ENCODE peak calls at places on chromosomes 4 and X, in four cellular contexts. One of them, this sample, is unnamed.

GRCh38 chrX:12685541-12685940 is 105.7 kb upstream of the PRPS2 start:
- DNase-seq in NT2/D1: no peak
- DNase-seq in H1: no peak
- DNase-seq in K562: no peak
- DNase-seq in this sample: no peak

GRCh38 chr4:185534850-185535761 is at the start of gene PDLIM3:
- DNase-seq in K562: peak; percentile 70
- DNase-seq in H1: peak; percentile 79
- DNase-seq in NT2/D1: peak; percentile 5
- DNase-seq in this sample: peak; percentile 27

GRCh38 chr4:111510535-111510934 is 634.7 kb upstream of the FAM241A start:
- DNase-seq in NT2/D1: no peak
- DNase-seq in H1: no peak
- DNase-seq in K562: no peak
- DNase-seq in this sample: no peak

GRCh38 chr4:76622126-76622525 is 187.1 kb downstream of the SHROOM3 start:
- DNase-seq in K562: no peak
- DNase-seq in H1: no peak
- DNase-seq in NT2/D1: no peak
- DNase-seq in this sample: no peak

GRCh38 chr4:178672512-178672911 is 1230.3 kb upstream of the AGA start:
- DNase-seq in K562: no peak
- DNase-seq in H1: no peak
- DNase-seq in NT2/D1: no peak
- DNase-seq in this sample: no peak

GRCh38 chr4:26325191-26325590 is 4.4 kb downstream of the RBPJ start:
- DNase-seq in NT2/D1: no peak
- DNase-seq in H1: no peak
- DNase-seq in K562: no peak
- DNase-seq in this sample: peak; percentile 42

GRCh38 chrX:107324493-107325310 is 118.3 kb downstream of the DNAAF6 start:
- DNase-seq in H1: peak; percentile 84
- DNase-seq in K562: peak; percentile 9
- DNase-seq in NT2/D1: peak; percentile 48
- DNase-seq in this sample: no peak

GRCh38 chrX:44842555-44843317 is 1.1 kb upstream of the DUSP21 start:
- DNase-seq in H1: no peak
- DNase-seq in NT2/D1: no peak
- DNase-seq in K562: no peak
- DNase-seq in this sample: peak; percentile 5

GRCh38 chr4:103050736-103051436 is 25.7 kb downstream of the SLC9B2 start:
- DNase-seq in NT2/D1: no peak
- DNase-seq in K562: no peak
- DNase-seq in H1: no peak
- DNase-seq in this sample: no peak

GRCh38 chrX:38112566-38112965 is 106.2 kb downstream of the SYTL5 start:
- DNase-seq in H1: no peak
- DNase-seq in NT2/D1: no peak
- DNase-seq in K562: no peak
- DNase-seq in this sample: no peak

GRCh38 chrX:97065066-97065465 is 181.4 kb downstream of the RPA4 start:
- DNase-seq in H1: no peak
- DNase-seq in K562: no peak
- DNase-seq in NT2/D1: no peak
- DNase-seq in this sample: no peak

GRCh38 chr4:67122029-67122428 is 423.3 kb downstream of the CENPC start:
- DNase-seq in K562: no peak
- DNase-seq in NT2/D1: peak; percentile 15
- DNase-seq in H1: no peak
- DNase-seq in this sample: peak; percentile 13

GRCh38 chr4:183905593-183906485 is 732 bp downstream of the STOX2 start:
- DNase-seq in H1: peak; percentile 87
- DNase-seq in NT2/D1: peak; percentile 90
- DNase-seq in K562: no peak
- DNase-seq in this sample: no peak

GRCh38 chrX:118373538-118373937 is 27.6 kb downstream of the WDR44 start:
- DNase-seq in H1: no peak
- DNase-seq in NT2/D1: no peak
- DNase-seq in K562: no peak
- DNase-seq in this sample: peak; percentile 30

GRCh38 chrX:100650841-100651240 is 6.8 kb downstream of the SRPX2 start:
- DNase-seq in H1: no peak
- DNase-seq in K562: no peak
- DNase-seq in NT2/D1: no peak
- DNase-seq in this sample: no peak

GRCh38 chr4:82097504-82097903 is 276.3 kb downstream of the HNRNPD start:
- DNase-seq in H1: no peak
- DNase-seq in K562: no peak
- DNase-seq in NT2/D1: no peak
- DNase-seq in this sample: no peak

DNA sequence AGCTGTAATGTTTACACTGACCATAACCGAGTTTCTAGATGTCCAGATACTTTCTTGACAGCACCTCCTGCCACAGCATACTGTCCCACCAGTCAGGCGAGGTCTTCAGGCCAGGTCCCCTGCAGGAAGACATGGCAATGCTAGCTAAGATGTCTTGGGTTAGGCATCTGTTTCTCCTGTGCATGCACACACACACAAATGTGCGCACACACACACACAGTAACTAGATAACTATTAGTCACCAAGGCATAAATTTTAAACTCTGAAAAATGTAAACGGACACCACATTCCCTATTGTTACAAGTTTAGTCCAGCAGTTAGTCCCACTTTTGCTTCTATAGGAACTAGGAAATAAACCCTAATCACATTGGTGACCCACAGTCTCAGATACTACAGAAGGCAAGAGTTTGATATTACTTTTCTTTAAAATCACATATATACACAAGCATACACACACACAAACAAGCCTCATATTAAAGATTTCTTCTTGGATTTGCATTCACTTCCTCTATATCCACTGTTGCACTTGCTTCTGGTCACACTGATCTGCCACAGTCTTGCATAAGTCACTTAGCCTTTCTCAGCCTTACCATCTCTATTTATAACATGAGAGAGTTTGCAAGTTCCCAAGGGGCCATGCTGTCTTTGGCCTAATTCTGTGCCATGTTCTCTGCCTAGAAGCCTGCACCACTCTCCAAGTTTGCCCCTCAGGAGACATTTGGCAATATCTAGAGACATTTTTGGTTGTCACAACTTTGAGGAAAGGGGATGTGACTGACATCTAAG is 32.2 kb downstream of the IL21 start:
- DNase-seq in H1: no peak
- DNase-seq in K562: no peak
- DNase-seq in NT2/D1: no peak
- DNase-seq in this sample: no peak
- TF ChIP-seq ZNF274 in H1: no peak
- TF ChIP-seq ZNF274 in K562: no peak
- TF ChIP-seq ZNF274 in NT2/D1: no peak
- TF ChIP-seq ZNF274 in this sample: no peak

GRCh38 chr4:140189846-140190245 is 35.9 kb upstream of the MAML3 start:
- DNase-seq in K562: no peak
- DNase-seq in H1: no peak
- DNase-seq in NT2/D1: no peak
- DNase-seq in this sample: no peak

GRCh38 chr4:140185725-140186124 is 31.7 kb upstream of the MAML3 start:
- DNase-seq in H1: no peak
- DNase-seq in K562: no peak
- DNase-seq in NT2/D1: no peak
- DNase-seq in this sample: no peak

GRCh38 chr4:140187316-140187695 is 33.3 kb upstream of the MAML3 start:
- DNase-seq in H1: no peak
- DNase-seq in NT2/D1: no peak
- DNase-seq in K562: no peak
- DNase-seq in this sample: no peak

GRCh38 chr4:140188975-140189374 is 35.0 kb upstream of the MAML3 start:
- DNase-seq in NT2/D1: no peak
- DNase-seq in K562: no peak
- DNase-seq in H1: no peak
- DNase-seq in this sample: no peak

DNA sequence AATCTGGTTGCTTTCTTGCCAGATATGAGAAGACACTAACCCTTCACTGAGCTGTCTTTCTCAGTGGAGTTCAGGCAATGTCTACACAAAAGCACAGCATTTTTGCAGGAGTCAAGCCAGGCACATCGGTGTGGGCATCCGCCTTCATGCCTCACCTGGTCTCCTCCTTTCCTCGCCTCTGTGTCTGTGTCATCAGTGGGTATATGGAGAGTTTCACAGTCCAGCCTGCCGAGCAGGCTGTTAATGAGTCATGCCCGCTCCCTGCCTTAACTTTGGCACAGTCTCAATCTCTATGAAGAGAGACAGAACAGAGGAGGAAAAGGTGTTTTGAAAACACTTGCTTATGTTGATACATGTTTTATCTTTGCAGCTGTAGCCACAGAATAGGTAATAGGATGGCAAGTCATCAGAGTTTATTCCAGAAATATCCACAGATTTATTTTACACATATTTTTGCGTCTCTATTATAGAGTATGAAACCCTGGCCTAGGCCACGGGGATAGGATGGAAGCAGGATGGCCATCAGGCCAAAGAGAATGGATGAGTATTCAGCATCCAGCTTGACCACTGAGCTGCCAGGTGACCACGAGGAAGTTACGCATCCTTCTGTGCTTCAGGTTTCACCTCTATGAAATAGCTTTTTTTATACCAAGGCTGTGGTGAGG is 32.8 kb upstream of the MAML3 start:
- DNase-seq in NT2/D1: no peak
- DNase-seq in H1: no peak
- DNase-seq in K562: no peak
- DNase-seq in this sample: no peak
- TF ChIP-seq ZNF274 in NT2/D1: no peak
- TF ChIP-seq ZNF274 in H1: no peak
- TF ChIP-seq ZNF274 in K562: no peak
- TF ChIP-seq ZNF274 in this sample: no peak

DNA sequence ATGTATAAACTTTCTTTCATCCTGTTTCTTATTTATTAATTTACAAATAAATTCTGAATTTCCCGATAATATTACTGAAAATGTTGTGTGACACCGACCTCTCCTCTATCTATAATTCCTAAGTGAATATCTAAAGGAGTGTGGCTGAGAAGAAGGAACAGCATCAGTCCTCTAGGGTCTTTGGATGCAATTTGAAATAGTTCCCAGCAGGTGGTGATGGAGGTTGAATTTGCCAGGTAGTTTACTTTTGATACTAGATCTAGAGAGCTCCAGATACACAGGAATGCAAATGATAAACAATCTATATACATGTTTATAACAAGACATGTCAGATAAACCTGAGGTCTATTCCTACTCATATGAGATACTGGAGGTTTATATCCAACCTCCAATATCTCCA is 305.4 kb downstream of the PCDH18 start:
- DNase-seq in K562: no peak
- DNase-seq in H1: no peak
- DNase-seq in NT2/D1: no peak
- DNase-seq in this sample: no peak
- TF ChIP-seq ZNF274 in K562: no peak
- TF ChIP-seq ZNF274 in H1: no peak
- TF ChIP-seq ZNF274 in NT2/D1: no peak
- TF ChIP-seq ZNF274 in this sample: no peak

DNA sequence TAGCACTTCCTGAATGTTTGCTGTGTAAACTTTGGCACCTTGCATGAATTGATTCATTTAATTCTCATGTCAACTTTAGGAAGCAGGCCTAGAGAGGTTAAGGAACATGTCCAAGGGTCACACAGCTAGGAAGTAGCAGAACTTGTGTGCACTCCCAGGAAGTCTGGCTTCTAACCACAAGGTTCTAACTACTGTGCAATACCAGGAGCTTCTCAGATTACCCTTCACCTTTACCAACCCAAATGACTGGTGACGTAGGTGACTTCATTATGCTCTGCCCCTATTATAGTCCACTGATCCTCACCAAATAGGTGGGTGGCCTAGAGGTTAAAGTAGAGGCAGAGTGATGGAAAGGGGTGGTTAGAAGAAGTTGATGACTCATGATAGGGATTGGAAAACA is 14.4 kb downstream of the AR start:
- DNase-seq in K562: no peak
- DNase-seq in NT2/D1: no peak
- DNase-seq in H1: no peak
- DNase-seq in this sample: no peak
- TF ChIP-seq ZNF274 in K562: no peak
- TF ChIP-seq ZNF274 in NT2/D1: no peak
- TF ChIP-seq ZNF274 in H1: no peak
- TF ChIP-seq ZNF274 in this sample: no peak

GRCh38 chr4:149572711-149573110 is 242.9 kb downstream of the IQCM start:
- DNase-seq in NT2/D1: no peak
- DNase-seq in K562: no peak
- DNase-seq in H1: no peak
- DNase-seq in this sample: no peak

GRCh38 chr4:149574973-149575372 is 240.7 kb downstream of the IQCM start:
- DNase-seq in NT2/D1: no peak
- DNase-seq in H1: no peak
- DNase-seq in K562: no peak
- DNase-seq in this sample: no peak
- TF ChIP-seq ZNF274 in NT2/D1: no peak
- TF ChIP-seq ZNF274 in H1: no peak
- TF ChIP-seq ZNF274 in K562: no peak
- TF ChIP-seq ZNF274 in this sample: no peak